ENCODE peak calls at places on chromosome 11, in nine cellular contexts. C is stimulated activated CD8-positive, alpha-beta memory T cell treated with anti-CD3 and anti-CD28 coated beads, Interleukin-15, amount 100 ng/mL, for 1 hour; W is GM04503; P is stimulated activated CD4-positive, alpha-beta T cell treated with anti-CD3 and anti-CD28 coated beads, Interleukin-4, amount 100 ng/mL, for 24 hours; L is body of pancreas; S is amygdala; H is substantia nigra; E is EL; Q is fibroblast of lung. F is an unnamed sample.

GRCh38 chr11:70067591-70068341 is 10.4 kb upstream of the ANO1 start:
- DNase-seq in C (no peak), W (no peak), P (no peak), L (no peak), S (no peak), H (no peak), E (no peak), Q (no peak), F (no peak)

GRCh38 chr11:75288846-75289760 is 48.5 kb downstream of the TPBGL start:
- DNase-seq in C (no peak), W (no peak), P (no peak), L (no peak), S (no peak), H (no peak), E (no peak), Q (peak; percentile 15), F (no peak)

GRCh38 chr11:90218606-90219005 is 4.2 kb downstream of the CHORDC1 start:
- DNase-seq in C (no peak), W (no peak), P (no peak), L (no peak), S (no peak), H (no peak), E (no peak), Q (no peak), F (no peak)

GRCh38 chr11:122375687-122376399 is 259.8 kb upstream of the BLID start:
- DNase-seq in C (no peak), W (no peak), P (no peak), L (no peak), S (no peak), H (no peak), E (peak; percentile 58), Q (peak; percentile 56), F (no peak)

GRCh38 chr11:14904745-14905103 is 12.7 kb upstream of the CYP2R1 start:
- DNase-seq in C (peak; percentile 76), W (no peak), P (peak; percentile 87), L (peak; percentile 90), S (peak; percentile 49), H (peak; percentile 10), E (peak; percentile 60), Q (peak; percentile 75), F (peak; percentile 79)

GRCh38 chr11:63573881-63574855 is 11.0 kb upstream of the PLAAT2 start:
- DNase-seq in C (no peak), W (no peak), P (no peak), L (peak; percentile 22), S (no peak), H (no peak), E (peak; percentile 72), Q (peak; percentile 91), F (peak; percentile 44)

GRCh38 chr11:91981995-91982394 is 242.6 kb upstream of the FAT3 start:
- DNase-seq in C (no peak), W (peak; percentile 99), P (no peak), L (peak; percentile 36), S (no peak), H (no peak), E (peak; percentile 96), Q (peak; percentile 99), F (no peak)

GRCh38 chr11:128208329-128209220 is 378.8 kb downstream of the ETS1 start:
- DNase-seq in C (no peak), W (peak; percentile 89), P (no peak), L (peak; percentile 9), S (no peak), H (no peak), E (peak; percentile 93), Q (peak; percentile 96), F (no peak)

GRCh38 chr11:61061081-61061826 is 41.0 kb upstream of the CD5 start:
- DNase-seq in C (peak; percentile 46), W (no peak), P (peak; percentile 88), L (no peak), S (no peak), H (no peak), E (peak; percentile 13), Q (peak; percentile 11), F (no peak)

GRCh38 chr11:65121865-65122696 is at the start of the genes FAU and MRPL49:
- DNase-seq in C (peak; percentile 98), W (peak; percentile 73), P (peak; percentile 99), L (peak; percentile 100), S (peak; percentile 92), H (peak; percentile 81), E (peak; percentile 97), Q (peak; percentile 95), F (peak; percentile 98)

GRCh38 chr11:13344818-13345217 is 67.2 kb downstream of the BMAL1 start:
- DNase-seq in C (no peak), W (no peak), P (no peak), L (no peak), S (no peak), H (no peak), E (no peak), Q (no peak), F (no peak)

GRCh38 chr11:81874627-81875026 is 859.0 kb downstream of the FAM181B start:
- DNase-seq in C (no peak), W (no peak), P (no peak), L (no peak), S (no peak), H (no peak), E (no peak), Q (no peak), F (no peak)

GRCh38 chr11:21489735-21490134 is 703.1 kb upstream of the ANO5 start:
- DNase-seq in C (no peak), W (no peak), P (no peak), L (no peak), S (no peak), H (no peak), E (no peak), Q (no peak), F (no peak)

GRCh38 chr11:19555266-19555665 is 157.4 kb upstream of the NAV2 start:
- DNase-seq in C (no peak), W (no peak), P (no peak), L (no peak), S (no peak), H (no peak), E (no peak), Q (no peak), F (no peak)

F was measured in head of caudate nucleus.